ENCODE peak calls at places on chromosome 10, in eight cellular contexts. T is GOT3; U is D721Med; C is mucosa of gallbladder; L is AG08396; H is OCI-M1; O is effector memory CD4-positive, alpha-beta T cell; D is ELR. G is an unnamed sample.
A peak's percentile ranks its signal among the peaks of the same experiment; 100 is the strongest.

GRCh38 chr10:103896225-103896624 is 21.8 kb downstream of the STN1 start:
- DNase-seq in T (no peak), U (no peak), C (no peak), L (no peak), H (no peak), O (no peak), D (peak; percentile 46), G (peak; percentile 53)

GRCh38 chr10:89118091-89118490 is 89.0 kb downstream of the CH25H start:
- DNase-seq in T (no peak), U (no peak), C (no peak), L (no peak), H (no peak), O (no peak), D (peak; percentile 62), G (no peak)

GRCh38 chr10:102869290-102870198 is at the start of gene AS3MT:
- DNase-seq in T (no peak), U (peak; percentile 65), C (no peak), L (peak; percentile 70), H (no peak), O (no peak), D (peak; percentile 52), G (peak; percentile 25)

GRCh38 chr10:283916-284356 is 148.7 kb downstream of the ZMYND11 start:
- DNase-seq in T (no peak), U (no peak), C (no peak), L (no peak), H (no peak), O (no peak), D (no peak), G (no peak)

GRCh38 chr10:121069061-121069850 is 218.1 kb downstream of the WDR11 start:
- DNase-seq in T (no peak), U (no peak), C (no peak), L (no peak), H (no peak), O (no peak), D (peak; percentile 14), G (no peak)

GRCh38 chr10:99869581-99869980 is 87.1 kb downstream of the ABCC2 start:
- DNase-seq in T (no peak), U (no peak), C (no peak), L (no peak), H (no peak), O (no peak), D (no peak), G (no peak)

GRCh38 chr10:106185991-106186390 is 978.5 kb downstream of the SORCS1 start:
- DNase-seq in T (no peak), U (no peak), C (no peak), L (no peak), H (no peak), O (no peak), D (no peak), G (no peak)

GRCh38 chr10:35005868-35006267 is 84.3 kb downstream of the CUL2 start:
- DNase-seq in T (no peak), U (no peak), C (no peak), L (peak; percentile 52), H (no peak), O (no peak), D (peak; percentile 100), G (peak; percentile 79)

GRCh38 chr10:47322300-47323061 is at the start of gene GDF2:
- DNase-seq in T (no peak), U (no peak), C (no peak), L (no peak), H (peak; percentile 44), O (no peak), D (no peak), G (no peak)

GRCh38 chr10:8054498-8055407 is at the start of gene GATA3:
- DNase-seq in T (no peak), U (no peak), C (no peak), L (peak; percentile 84), H (no peak), O (peak; percentile 76), D (peak; percentile 47), G (peak; percentile 55)

GRCh38 chr10:109328001-109328400 is 595.3 kb downstream of the XPNPEP1 start:
- DNase-seq in T (no peak), U (no peak), C (no peak), L (no peak), H (peak; percentile 25), O (no peak), D (no peak), G (no peak)

GRCh38 chr10:101611506-101611905 is 23.4 kb downstream of the DPCD start:
- DNase-seq in T (no peak), U (no peak), C (no peak), L (no peak), H (no peak), O (no peak), D (peak; percentile 54), G (no peak)

GRCh38 chr10:504131-504611 is 185.3 kb downstream of the DIP2C start:
- DNase-seq in T (no peak), U (no peak), C (no peak), L (no peak), H (no peak), O (no peak), D (no peak), G (no peak)

GRCh38 chr10:110269641-110270318 is 34.9 kb downstream of the SMNDC1 start:
- DNase-seq in T (no peak), U (no peak), C (peak; percentile 50), L (no peak), H (peak; percentile 71), O (no peak), D (no peak), G (no peak)

GRCh38 chr10:22911889-22912762 is 15.7 kb upstream of the ARMC3 start:
- DNase-seq in T (no peak), U (no peak), C (peak; percentile 41), L (no peak), H (peak; percentile 77), O (no peak), D (no peak), G (peak; percentile 81)

GRCh38 chr10:34713875-34714274 is 101.2 kb downstream of the PARD3 start:
- DNase-seq in T (no peak), U (no peak), C (no peak), L (peak; percentile 34), H (no peak), O (no peak), D (peak; percentile 82), G (no peak)

GRCh38 chr10:11510714-11511113 is 100.7 kb downstream of the USP6NL start:
- DNase-seq in T (no peak), U (no peak), C (no peak), L (no peak), H (no peak), O (no peak), D (no peak), G (no peak)

GRCh38 chr10:42982886-42983594 is 93.8 kb upstream of the RET start:
- DNase-seq in T (no peak), U (no peak), C (no peak), L (no peak), H (no peak), O (no peak), D (no peak), G (no peak)

GRCh38 chr10:83212632-83213349 is 926.5 kb upstream of the GHITM start:
- DNase-seq in T (no peak), U (no peak), C (no peak), L (no peak), H (no peak), O (no peak), D (peak; percentile 20), G (no peak)

GRCh38 chr10:101986277-101986971 is 69.5 kb downstream of the ARMH3 start:
- DNase-seq in T (no peak), U (no peak), C (peak; percentile 15), L (no peak), H (peak; percentile 97), O (no peak), D (no peak), G (peak; percentile 39)

GRCh38 chr10:104735469-104735868 is 94.4 kb downstream of the SORCS3 start:
- DNase-seq in T (no peak), U (no peak), C (no peak), L (no peak), H (no peak), O (no peak), D (no peak), G (no peak)

GRCh38 chr10:22570234-22570633 is 144.1 kb downstream of the PIP4K2A start:
- DNase-seq in T (no peak), U (no peak), C (no peak), L (no peak), H (no peak), O (no peak), D (no peak), G (no peak)

GRCh38 chr10:110483633-110484032 is 14.1 kb upstream of the DUSP5 start:
- DNase-seq in T (no peak), U (no peak), C (no peak), L (no peak), H (peak; percentile 90), O (no peak), D (no peak), G (no peak)

GRCh38 chr10:61902448-61903183 is 1.1 kb downstream of the ARID5B start:
- DNase-seq in T (no peak), U (no peak), C (peak; percentile 58), L (peak; percentile 35), H (peak; percentile 90), O (peak; percentile 56), D (peak; percentile 71), G (peak; percentile 71)

GRCh38 chr10:122021421-122021820 is 32.5 kb downstream of the TACC2 start:
- DNase-seq in T (no peak), U (no peak), C (peak; percentile 31), L (no peak), H (no peak), O (no peak), D (no peak), G (no peak)

GRCh38 chr10:29619273-29619672 is 15.5 kb downstream of the SVIL start:
- DNase-seq in T (no peak), U (no peak), C (no peak), L (peak; percentile 42), H (no peak), O (no peak), D (peak; percentile 62), G (no peak)

GRCh38 chr10:50541317-50541716 is 82.4 kb downstream of the SGMS1 start:
- DNase-seq in T (no peak), U (no peak), C (no peak), L (no peak), H (no peak), O (no peak), D (peak; percentile 8), G (no peak)

GRCh38 chr10:101041252-101041761 is 10.3 kb downstream of the SFXN3 start:
- DNase-seq in T (no peak), U (peak; percentile 69), C (peak; percentile 86), L (peak; percentile 82), H (peak; percentile 90), O (peak; percentile 55), D (peak; percentile 89), G (peak; percentile 90)

GRCh38 chr10:132186488-132187413 is at the start of gene DPYSL4:
- DNase-seq in T (no peak), U (peak; percentile 45), C (no peak), L (peak; percentile 88), H (no peak), O (peak; percentile 8), D (no peak), G (peak; percentile 31)

GRCh38 chr10:14659626-14660196 is 115.0 kb downstream of the FAM107B start:
- DNase-seq in T (no peak), U (no peak), C (no peak), L (no peak), H (no peak), O (peak; percentile 4), D (no peak), G (no peak)